ENCODE peak calls at places on chromosomes 5 and 9, in four cellular contexts. One of them, this sample, is unnamed.

GRCh38 chr9:133585481-133586367 is 23.5 kb downstream of the FAM163B start:
- DNase-seq in MM.1S: no peak
- DNase-seq in GM23338: peak
- DNase-seq in OCI-LY7: peak
- DNase-seq in this sample: no peak

GRCh38 chr9:131702911-131703310 is 37.0 kb downstream of the RAPGEF1 start:
- DNase-seq in MM.1S: no peak
- DNase-seq in OCI-LY7: no peak
- DNase-seq in GM23338: no peak
- DNase-seq in this sample: peak

GRCh38 chr9:3835393-3835792 is 309.6 kb upstream of the RFX3 start:
- DNase-seq in GM23338: no peak
- DNase-seq in OCI-LY7: no peak
- DNase-seq in MM.1S: no peak
- DNase-seq in this sample: no peak

GRCh38 chr5:176892663-176893062 is 6.5 kb downstream of the HK3 start:
- DNase-seq in OCI-LY7: no peak
- DNase-seq in MM.1S: no peak
- DNase-seq in GM23338: no peak
- DNase-seq in this sample: no peak

GRCh38 chr5:180259260-180259611 is 32.6 kb downstream of the MAPK9 start:
- DNase-seq in OCI-LY7: no peak
- DNase-seq in MM.1S: no peak
- DNase-seq in GM23338: peak
- DNase-seq in this sample: peak

GRCh38 chr9:71121275-71122168 is at the start of gene TRPM3:
- DNase-seq in GM23338: peak
- DNase-seq in MM.1S: no peak
- DNase-seq in OCI-LY7: no peak
- DNase-seq in this sample: no peak

GRCh38 chr5:153618857-153619256 is 128.4 kb downstream of the GRIA1 start:
- DNase-seq in GM23338: no peak
- DNase-seq in OCI-LY7: no peak
- DNase-seq in MM.1S: no peak
- DNase-seq in this sample: no peak

GRCh38 chr5:170491479-170491878 is 12.3 kb upstream of the KCNIP1 start:
- DNase-seq in OCI-LY7: no peak
- DNase-seq in GM23338: no peak
- DNase-seq in MM.1S: no peak
- DNase-seq in this sample: peak

GRCh38 chr5:157540124-157540523 is 35.5 kb downstream of the ADAM19 start:
- DNase-seq in GM23338: no peak
- DNase-seq in MM.1S: no peak
- DNase-seq in OCI-LY7: peak
- DNase-seq in this sample: no peak

GRCh38 chr9:21558627-21559401 is 76.7 kb upstream of the IFNE start:
- DNase-seq in MM.1S: no peak
- DNase-seq in GM23338: peak
- DNase-seq in OCI-LY7: no peak
- DNase-seq in this sample: no peak

DNA sequence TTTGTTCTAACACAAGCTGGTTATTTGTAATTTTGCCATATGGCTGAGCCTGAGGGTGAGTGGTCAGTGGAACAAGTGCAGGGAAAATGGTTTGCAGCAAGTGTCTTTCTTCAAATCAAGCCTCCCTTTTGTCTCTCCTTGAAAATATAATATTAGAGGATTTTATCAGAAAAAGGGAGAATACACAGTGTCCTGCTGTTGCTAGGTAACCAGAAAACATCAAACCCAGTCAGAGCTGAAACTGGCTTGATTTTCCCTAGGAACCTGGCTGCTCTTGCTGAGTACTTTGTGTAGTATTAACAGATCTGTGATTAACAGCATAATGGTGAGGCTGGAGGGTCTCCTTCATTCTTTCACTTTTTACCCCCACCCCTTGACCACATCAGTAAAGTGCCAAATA is 314.0 kb downstream of the ARHGEF28 start:
- DNase-seq in OCI-LY7: no peak
- DNase-seq in MM.1S: no peak
- DNase-seq in GM23338: no peak
- DNase-seq in this sample: no peak
- TF ChIP-seq EZH2phosphoT487 in OCI-LY7: no peak
- TF ChIP-seq EZH2phosphoT487 in MM.1S: no peak
- TF ChIP-seq EZH2phosphoT487 in GM23338: no peak
- TF ChIP-seq EZH2phosphoT487 in this sample: no peak

GRCh38 chr9:87859786-87860185 is 22.9 kb upstream of the SPATA31E1 start:
- DNase-seq in OCI-LY7: no peak
- DNase-seq in GM23338: no peak
- DNase-seq in MM.1S: no peak
- DNase-seq in this sample: no peak

GRCh38 chr9:87864915-87865314 is 17.8 kb upstream of the SPATA31E1 start:
- DNase-seq in OCI-LY7: no peak
- DNase-seq in MM.1S: no peak
- DNase-seq in GM23338: no peak
- DNase-seq in this sample: no peak

GRCh38 chr9:87863882-87864465 is 18.7 kb upstream of the SPATA31E1 start:
- DNase-seq in GM23338: no peak
- DNase-seq in OCI-LY7: no peak
- DNase-seq in MM.1S: no peak
- DNase-seq in this sample: no peak

GRCh38 chr9:87861332-87861731 is 21.3 kb upstream of the SPATA31E1 start:
- DNase-seq in GM23338: no peak
- DNase-seq in OCI-LY7: no peak
- DNase-seq in MM.1S: no peak
- DNase-seq in this sample: no peak

DNA sequence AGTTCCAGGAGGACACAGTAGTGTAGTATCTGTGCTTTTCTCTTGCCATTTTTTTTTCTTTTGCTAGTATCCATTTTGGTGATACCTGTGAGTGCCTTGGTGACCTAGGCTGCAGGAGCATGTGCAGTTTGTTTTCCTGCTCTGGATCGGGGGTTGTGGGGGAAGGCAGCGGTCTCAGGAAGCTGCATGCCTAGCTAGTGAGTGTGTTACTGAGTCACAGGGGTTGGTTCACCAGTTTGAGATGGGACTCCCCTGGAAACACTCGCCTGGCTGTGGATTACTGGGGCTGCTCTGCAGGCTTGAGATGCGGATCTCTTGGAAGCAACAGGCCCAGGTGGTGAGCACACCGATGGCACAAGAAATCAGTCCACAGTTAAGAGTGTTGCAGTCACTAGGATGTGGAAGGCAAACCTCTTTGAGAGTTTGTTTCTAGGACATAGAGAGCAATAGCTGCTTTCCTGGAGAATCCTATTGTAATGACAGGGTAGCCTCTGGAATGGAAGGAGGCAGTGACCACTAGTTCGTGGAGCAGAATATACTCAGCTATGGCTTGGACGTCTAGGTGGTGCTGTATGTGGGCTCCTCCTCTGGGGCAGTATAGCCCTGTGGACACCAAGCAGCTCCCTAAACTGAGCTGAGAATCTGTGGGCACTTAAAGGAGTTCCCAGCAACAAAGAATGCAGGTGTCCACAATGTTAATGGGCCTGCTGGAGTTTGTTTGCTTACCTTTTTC is 20.0 kb upstream of the SPATA31E1 start:
- DNase-seq in OCI-LY7: no peak
- DNase-seq in GM23338: no peak
- DNase-seq in MM.1S: no peak
- DNase-seq in this sample: peak
- TF ChIP-seq EZH2phosphoT487 in OCI-LY7: no peak
- TF ChIP-seq EZH2phosphoT487 in GM23338: no peak
- TF ChIP-seq EZH2phosphoT487 in MM.1S: no peak
- TF ChIP-seq EZH2phosphoT487 in this sample: no peak

DNA sequence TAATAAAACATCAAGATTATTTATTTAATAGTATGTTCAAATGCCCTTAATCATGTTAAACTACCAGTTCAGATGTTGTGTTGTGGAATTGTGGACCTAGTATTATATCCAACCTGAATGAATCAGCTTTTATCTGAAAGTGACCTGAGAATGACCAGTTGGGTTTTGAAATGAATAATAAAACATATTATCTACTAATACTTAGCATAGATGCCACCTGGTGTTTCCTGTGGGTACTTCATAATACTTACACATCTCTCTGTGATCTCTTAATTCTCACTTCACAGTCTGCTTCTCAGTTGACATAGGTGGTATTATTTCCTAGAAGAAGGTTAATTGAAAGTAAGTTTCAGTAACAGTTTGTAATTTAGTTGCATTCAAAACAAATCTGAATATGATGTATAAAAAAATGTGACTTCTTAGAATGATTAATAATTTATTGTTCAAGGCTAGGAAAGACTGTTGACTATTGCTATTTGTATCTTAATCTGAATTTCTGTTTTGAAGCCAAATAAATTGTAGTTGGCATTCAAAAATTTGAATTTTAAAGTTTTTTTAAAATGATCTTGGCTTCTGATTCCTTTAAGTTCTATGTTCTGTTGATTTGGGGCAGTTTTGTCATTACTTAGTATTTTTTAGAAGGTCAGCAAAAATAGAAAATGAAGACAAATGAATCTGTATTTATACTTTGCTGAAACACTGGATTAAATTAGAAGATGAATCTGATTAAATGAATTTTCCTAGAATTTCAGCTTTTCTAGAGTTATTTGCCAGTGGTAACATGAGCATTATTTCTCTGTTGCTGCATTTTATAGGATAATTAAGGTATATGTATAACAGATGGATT is 48.2 kb downstream of the KIF2A start:
- DNase-seq in GM23338: peak
- DNase-seq in OCI-LY7: peak
- DNase-seq in MM.1S: peak
- DNase-seq in this sample: peak
- TF ChIP-seq EZH2phosphoT487 in GM23338: no peak
- TF ChIP-seq EZH2phosphoT487 in OCI-LY7: no peak
- TF ChIP-seq EZH2phosphoT487 in MM.1S: no peak
- TF ChIP-seq EZH2phosphoT487 in this sample: no peak

DNA sequence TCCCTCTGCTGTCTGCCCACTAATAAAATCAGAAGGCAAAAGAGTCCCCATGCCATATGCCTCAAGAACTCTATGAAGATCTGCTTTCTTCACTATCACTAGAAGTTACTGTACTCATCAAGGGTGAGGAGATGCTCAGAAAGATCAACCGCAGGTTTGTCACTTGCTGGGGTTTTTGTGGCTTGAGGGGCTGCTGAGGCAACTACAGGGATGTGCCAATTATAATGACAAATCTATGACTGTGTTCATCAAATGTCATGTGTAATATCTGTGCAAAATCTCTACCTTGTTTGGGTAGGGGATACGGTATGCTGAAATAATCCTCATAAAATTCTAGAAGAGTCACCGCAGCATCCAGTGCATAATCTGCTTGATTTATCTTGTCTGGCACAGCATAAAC is 13.0 kb downstream of the ERAP1 start:
- DNase-seq in OCI-LY7: no peak
- DNase-seq in GM23338: no peak
- DNase-seq in MM.1S: no peak
- DNase-seq in this sample: peak
- TF ChIP-seq EZH2phosphoT487 in OCI-LY7: no peak
- TF ChIP-seq EZH2phosphoT487 in GM23338: no peak
- TF ChIP-seq EZH2phosphoT487 in MM.1S: no peak
- TF ChIP-seq EZH2phosphoT487 in this sample: no peak

DNA sequence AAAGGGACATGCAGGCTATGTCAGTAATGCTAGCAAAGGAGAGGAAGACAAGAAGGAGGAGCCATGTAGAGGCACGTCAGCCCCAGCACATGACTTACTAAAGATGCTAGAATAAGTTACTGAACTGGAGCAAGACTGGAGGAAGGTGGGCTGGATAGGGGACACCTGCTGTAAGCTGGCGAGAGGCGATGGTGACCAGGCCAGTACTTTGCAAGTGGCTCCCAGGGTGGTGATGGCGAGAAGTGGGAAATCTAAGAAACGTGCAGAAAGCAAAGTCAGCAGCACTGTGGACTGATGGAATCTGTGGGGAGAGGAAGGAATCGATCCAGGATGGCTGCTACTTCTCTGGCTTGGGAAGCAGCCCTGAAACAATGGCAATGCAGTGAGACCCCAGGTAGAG is 617.1 kb upstream of the ADAMTS16 start:
- DNase-seq in GM23338: no peak
- DNase-seq in MM.1S: no peak
- DNase-seq in OCI-LY7: no peak
- DNase-seq in this sample: no peak
- TF ChIP-seq EZH2phosphoT487 in GM23338: no peak
- TF ChIP-seq EZH2phosphoT487 in MM.1S: no peak
- TF ChIP-seq EZH2phosphoT487 in OCI-LY7: no peak
- TF ChIP-seq EZH2phosphoT487 in this sample: no peak